ENCODE peak calls at places on chromosomes 6 and 20, in six cellular contexts. One of them, this sample, is unnamed.

GRCh38 chr6:90644492-90644891 is 57.6 kb upstream of the MAP3K7 start:
- DNase-seq in stomach: no peak
- DNase-seq in AG10803: no peak
- DNase-seq in kidney glomerular epithelial cell: no peak
- DNase-seq in pancreas: no peak
- DNase-seq in endothelial cell of umbilical vein: no peak
- DNase-seq in this sample: no peak

GRCh38 chr6:42428326-42429041 is 23.2 kb downstream of the TRERF1 start:
- DNase-seq in stomach: no peak
- DNase-seq in AG10803: peak
- DNase-seq in kidney glomerular epithelial cell: no peak
- DNase-seq in pancreas: no peak
- DNase-seq in endothelial cell of umbilical vein: no peak
- DNase-seq in this sample: no peak

GRCh38 chr20:51660741-51661608 is 107.2 kb downstream of the ATP9A start:
- DNase-seq in stomach: no peak
- DNase-seq in AG10803: peak
- DNase-seq in kidney glomerular epithelial cell: no peak
- DNase-seq in pancreas: no peak
- DNase-seq in endothelial cell of umbilical vein: peak
- DNase-seq in this sample: peak

GRCh38 chr20:51629399-51630058 is 87.0 kb upstream of the NFATC2 start:
- DNase-seq in stomach: no peak
- DNase-seq in AG10803: no peak
- DNase-seq in kidney glomerular epithelial cell: no peak
- DNase-seq in pancreas: no peak
- DNase-seq in endothelial cell of umbilical vein: no peak
- DNase-seq in this sample: no peak

GRCh38 chr20:5715068-5715841 is 34.9 kb upstream of the SHLD1 start:
- DNase-seq in stomach: no peak
- DNase-seq in AG10803: no peak
- DNase-seq in kidney glomerular epithelial cell: no peak
- DNase-seq in pancreas: no peak
- DNase-seq in endothelial cell of umbilical vein: no peak
- DNase-seq in this sample: no peak

GRCh38 chr6:11064836-11065235 is 20.7 kb upstream of the ELOVL2 start:
- DNase-seq in stomach: no peak
- DNase-seq in AG10803: no peak
- DNase-seq in kidney glomerular epithelial cell: no peak
- DNase-seq in pancreas: no peak
- DNase-seq in endothelial cell of umbilical vein: no peak
- DNase-seq in this sample: no peak

GRCh38 chr20:8385247-8385646 is 253.2 kb downstream of the PLCB1 start:
- DNase-seq in stomach: peak
- DNase-seq in AG10803: peak
- DNase-seq in kidney glomerular epithelial cell: no peak
- DNase-seq in pancreas: peak
- DNase-seq in endothelial cell of umbilical vein: no peak
- DNase-seq in this sample: peak

GRCh38 chr6:31765559-31765909 is 3.1 kb downstream of the SAPCD1 start:
- DNase-seq in stomach: no peak
- DNase-seq in AG10803: no peak
- DNase-seq in kidney glomerular epithelial cell: no peak
- DNase-seq in pancreas: no peak
- DNase-seq in endothelial cell of umbilical vein: no peak
- DNase-seq in this sample: no peak

GRCh38 chr6:100300221-100300736 is 164.4 kb downstream of the SIM1 start:
- DNase-seq in stomach: no peak
- DNase-seq in AG10803: peak
- DNase-seq in kidney glomerular epithelial cell: peak
- DNase-seq in pancreas: no peak
- DNase-seq in endothelial cell of umbilical vein: peak
- DNase-seq in this sample: peak

GRCh38 chr6:105507811-105508210 is 104.9 kb upstream of the PREP start:
- DNase-seq in stomach: no peak
- DNase-seq in AG10803: peak
- DNase-seq in kidney glomerular epithelial cell: no peak
- DNase-seq in pancreas: no peak
- DNase-seq in endothelial cell of umbilical vein: no peak
- DNase-seq in this sample: no peak

GRCh38 chr20:19823971-19824370 is 65.9 kb downstream of the RIN2 start:
- DNase-seq in stomach: no peak
- DNase-seq in AG10803: no peak
- DNase-seq in kidney glomerular epithelial cell: no peak
- DNase-seq in pancreas: no peak
- DNase-seq in endothelial cell of umbilical vein: no peak
- DNase-seq in this sample: peak

GRCh38 chr6:148700713-148701392 is 46.0 kb upstream of the UST start:
- DNase-seq in stomach: no peak
- DNase-seq in AG10803: peak
- DNase-seq in kidney glomerular epithelial cell: no peak
- DNase-seq in pancreas: no peak
- DNase-seq in endothelial cell of umbilical vein: no peak
- DNase-seq in this sample: peak

GRCh38 chr6:11586574-11586973 is 49.0 kb downstream of the TMEM170B start:
- DNase-seq in stomach: no peak
- DNase-seq in AG10803: peak
- DNase-seq in kidney glomerular epithelial cell: peak
- DNase-seq in pancreas: no peak
- DNase-seq in endothelial cell of umbilical vein: peak
- DNase-seq in this sample: peak

GRCh38 chr20:699811-700338 is 24.3 kb upstream of the SCRT2 start:
- DNase-seq in stomach: peak
- DNase-seq in AG10803: no peak
- DNase-seq in kidney glomerular epithelial cell: no peak
- DNase-seq in pancreas: no peak
- DNase-seq in endothelial cell of umbilical vein: no peak
- DNase-seq in this sample: no peak

GRCh38 chr20:34949120-34949519 is 6.5 kb downstream of the GSS start:
- DNase-seq in stomach: no peak
- DNase-seq in AG10803: no peak
- DNase-seq in kidney glomerular epithelial cell: no peak
- DNase-seq in pancreas: no peak
- DNase-seq in endothelial cell of umbilical vein: no peak
- DNase-seq in this sample: no peak

GRCh38 chr20:18287546-18287914 is 797 bp upstream of the ZNF133 start:
- DNase-seq in stomach: no peak
- DNase-seq in AG10803: no peak
- DNase-seq in kidney glomerular epithelial cell: no peak
- DNase-seq in pancreas: no peak
- DNase-seq in endothelial cell of umbilical vein: no peak
- DNase-seq in this sample: no peak

GRCh38 chr6:42099340-42100028 is 42.9 kb downstream of the C6orf132 start:
- DNase-seq in stomach: peak
- DNase-seq in AG10803: peak
- DNase-seq in kidney glomerular epithelial cell: no peak
- DNase-seq in pancreas: no peak
- DNase-seq in endothelial cell of umbilical vein: no peak
- DNase-seq in this sample: peak

GRCh38 chr20:37745553-37745952 is 51.7 kb downstream of the CTNNBL1 start:
- DNase-seq in stomach: no peak
- DNase-seq in AG10803: no peak
- DNase-seq in kidney glomerular epithelial cell: no peak
- DNase-seq in pancreas: no peak
- DNase-seq in endothelial cell of umbilical vein: peak
- DNase-seq in this sample: peak

GRCh38 chr6:19309661-19310060 is 527.5 kb upstream of the ID4 start:
- DNase-seq in stomach: no peak
- DNase-seq in AG10803: no peak
- DNase-seq in kidney glomerular epithelial cell: no peak
- DNase-seq in pancreas: no peak
- DNase-seq in endothelial cell of umbilical vein: no peak
- DNase-seq in this sample: no peak

GRCh38 chr6:133396225-133396624 is 155.1 kb downstream of the EYA4 start:
- DNase-seq in stomach: no peak
- DNase-seq in AG10803: no peak
- DNase-seq in kidney glomerular epithelial cell: no peak
- DNase-seq in pancreas: no peak
- DNase-seq in endothelial cell of umbilical vein: no peak
- DNase-seq in this sample: no peak

GRCh38 chr20:53515749-53516148 is 77.9 kb downstream of the ZNF217 start:
- DNase-seq in stomach: no peak
- DNase-seq in AG10803: no peak
- DNase-seq in kidney glomerular epithelial cell: no peak
- DNase-seq in pancreas: no peak
- DNase-seq in endothelial cell of umbilical vein: no peak
- DNase-seq in this sample: no peak

GRCh38 chr20:59145926-59146800 is 17.5 kb upstream of the ZNF831 start:
- DNase-seq in stomach: no peak
- DNase-seq in AG10803: no peak
- DNase-seq in kidney glomerular epithelial cell: no peak
- DNase-seq in pancreas: no peak
- DNase-seq in endothelial cell of umbilical vein: no peak
- DNase-seq in this sample: no peak

GRCh38 chr6:158226655-158227512 is 58.7 kb downstream of the GTF2H5 start:
- DNase-seq in stomach: no peak
- DNase-seq in AG10803: no peak
- DNase-seq in kidney glomerular epithelial cell: no peak
- DNase-seq in pancreas: peak
- DNase-seq in endothelial cell of umbilical vein: no peak
- DNase-seq in this sample: no peak

GRCh38 chr6:43733471-43734293 is 36.3 kb upstream of the VEGFA start:
- DNase-seq in stomach: peak
- DNase-seq in AG10803: no peak
- DNase-seq in kidney glomerular epithelial cell: no peak
- DNase-seq in pancreas: no peak
- DNase-seq in endothelial cell of umbilical vein: no peak
- DNase-seq in this sample: peak

GRCh38 chr6:154219250-154219649 is 137.4 kb downstream of the IPCEF1 start:
- DNase-seq in stomach: no peak
- DNase-seq in AG10803: no peak
- DNase-seq in kidney glomerular epithelial cell: no peak
- DNase-seq in pancreas: no peak
- DNase-seq in endothelial cell of umbilical vein: no peak
- DNase-seq in this sample: no peak

GRCh38 chr6:4732691-4733315 is 43.4 kb upstream of the CDYL start:
- DNase-seq in stomach: peak
- DNase-seq in AG10803: peak
- DNase-seq in kidney glomerular epithelial cell: peak
- DNase-seq in pancreas: no peak
- DNase-seq in endothelial cell of umbilical vein: peak
- DNase-seq in this sample: peak

GRCh38 chr20:43737925-43738324 is 11.1 kb upstream of the GTSF1L start:
- DNase-seq in stomach: no peak
- DNase-seq in AG10803: no peak
- DNase-seq in kidney glomerular epithelial cell: no peak
- DNase-seq in pancreas: no peak
- DNase-seq in endothelial cell of umbilical vein: no peak
- DNase-seq in this sample: no peak

GRCh38 chr6:31805939-31806469 is 762 bp downstream of the LSM2 start:
- DNase-seq in stomach: no peak
- DNase-seq in AG10803: no peak
- DNase-seq in kidney glomerular epithelial cell: no peak
- DNase-seq in pancreas: no peak
- DNase-seq in endothelial cell of umbilical vein: no peak
- DNase-seq in this sample: no peak

GRCh38 chr6:41805830-41806774 is 18.6 kb downstream of the TOMM6 start:
- DNase-seq in stomach: no peak
- DNase-seq in AG10803: no peak
- DNase-seq in kidney glomerular epithelial cell: no peak
- DNase-seq in pancreas: no peak
- DNase-seq in endothelial cell of umbilical vein: no peak
- DNase-seq in this sample: no peak

GRCh38 chr6:54299542-54300269 is 8.5 kb upstream of the TINAG start:
- DNase-seq in stomach: no peak
- DNase-seq in AG10803: peak
- DNase-seq in kidney glomerular epithelial cell: no peak
- DNase-seq in pancreas: no peak
- DNase-seq in endothelial cell of umbilical vein: no peak
- DNase-seq in this sample: no peak

GRCh38 chr6:155084431-155085123 is 89.5 kb downstream of the TIAM2 start:
- DNase-seq in stomach: no peak
- DNase-seq in AG10803: no peak
- DNase-seq in kidney glomerular epithelial cell: peak
- DNase-seq in pancreas: no peak
- DNase-seq in endothelial cell of umbilical vein: peak
- DNase-seq in this sample: no peak

GRCh38 chr6:32191696-32192607 is 491 bp downstream of the GPSM3 start:
- DNase-seq in stomach: no peak
- DNase-seq in AG10803: no peak
- DNase-seq in kidney glomerular epithelial cell: no peak
- DNase-seq in pancreas: no peak
- DNase-seq in endothelial cell of umbilical vein: no peak
- DNase-seq in this sample: no peak

GRCh38 chr20:4571759-4572531 is 149.8 kb upstream of the PRND start:
- DNase-seq in stomach: no peak
- DNase-seq in AG10803: peak
- DNase-seq in kidney glomerular epithelial cell: no peak
- DNase-seq in pancreas: no peak
- DNase-seq in endothelial cell of umbilical vein: no peak
- DNase-seq in this sample: no peak

GRCh38 chr6:126657556-126658129 is 317.7 kb downstream of the CENPW start:
- DNase-seq in stomach: no peak
- DNase-seq in AG10803: peak
- DNase-seq in kidney glomerular epithelial cell: peak
- DNase-seq in pancreas: no peak
- DNase-seq in endothelial cell of umbilical vein: peak
- DNase-seq in this sample: peak

GRCh38 chr20:63917811-63918210 is 22.9 kb downstream of the DNAJC5 start:
- DNase-seq in stomach: no peak
- DNase-seq in AG10803: no peak
- DNase-seq in kidney glomerular epithelial cell: peak
- DNase-seq in pancreas: no peak
- DNase-seq in endothelial cell of umbilical vein: no peak
- DNase-seq in this sample: no peak

GRCh38 chr6:103723438-103723837 is 1136.3 kb downstream of the HACE1 start:
- DNase-seq in stomach: no peak
- DNase-seq in AG10803: no peak
- DNase-seq in kidney glomerular epithelial cell: no peak
- DNase-seq in pancreas: no peak
- DNase-seq in endothelial cell of umbilical vein: no peak
- DNase-seq in this sample: no peak

GRCh38 chr6:167094436-167094819 is 28.5 kb upstream of the CCR6 start:
- DNase-seq in stomach: no peak
- DNase-seq in AG10803: no peak
- DNase-seq in kidney glomerular epithelial cell: no peak
- DNase-seq in pancreas: no peak
- DNase-seq in endothelial cell of umbilical vein: no peak
- DNase-seq in this sample: no peak

GRCh38 chr20:63625771-63626423 is 1.0 kb downstream of the GMEB2 start:
- DNase-seq in stomach: no peak
- DNase-seq in AG10803: peak
- DNase-seq in kidney glomerular epithelial cell: peak
- DNase-seq in pancreas: no peak
- DNase-seq in endothelial cell of umbilical vein: no peak
- DNase-seq in this sample: peak